ENCODE peak calls at places on chromosomes 2 and 18, in ten cellular contexts. E is activated CD8-positive, alpha-beta memory T cell treated with anti-CD3 and anti-CD28 coated beads, Interleukin-2, amount 10 ng/mL, durations not matched to agents 7 days and 5 days; J is caudate nucleus; M is GM04504; V is AG10803; H is A549; X is skeletal muscle cell; I is GOT3; N is SK-N-SH; A is pulmonary artery endothelial cell. S is an unnamed sample.

GRCh38 chr2:133442393-133442792 is 125.9 kb downstream of the NCKAP5 start:
- DNase-seq in E (no peak), J (no peak), M (no peak), V (no peak), H (no peak), X (no peak), I (no peak), N (no peak), A (no peak), S (no peak)

GRCh38 chr18:43170586-43170985 is 55.1 kb upstream of the RIT2 start:
- DNase-seq in E (no peak), J (no peak), M (no peak), V (no peak), H (no peak), X (no peak), I (no peak), N (no peak), A (no peak), S (no peak)

GRCh38 chr2:240644171-240644651 is 18.9 kb downstream of the GPR35 start:
- DNase-seq in E (peak), J (no peak), M (no peak), V (no peak), H (no peak), X (no peak), I (no peak), N (peak), A (no peak), S (no peak)

GRCh38 chr2:96089356-96090180 is 26.8 kb downstream of the ADRA2B start:
- DNase-seq in E (peak), J (no peak), M (no peak), V (no peak), H (no peak), X (no peak), I (no peak), N (peak), A (no peak), S (no peak)

GRCh38 chr2:202555354-202555753 is 79.4 kb upstream of the FAM117B start:
- DNase-seq in E (peak), J (no peak), M (no peak), V (peak), H (no peak), X (no peak), I (no peak), N (no peak), A (no peak), S (no peak)

GRCh38 chr18:58997811-58998337 is 133.2 kb downstream of the ZNF532 start:
- DNase-seq in E (no peak), J (no peak), M (peak), V (peak), H (peak), X (peak), I (no peak), N (no peak), A (peak), S (peak)

GRCh38 chr2:133732982-133733670 is 164.9 kb upstream of the NCKAP5 start:
- DNase-seq in E (no peak), J (no peak), M (no peak), V (peak), H (no peak), X (no peak), I (no peak), N (no peak), A (no peak), S (no peak)

GRCh38 chr2:119489232-119489952 is 34.9 kb downstream of the SCTR start:
- DNase-seq in E (no peak), J (no peak), M (no peak), V (no peak), H (no peak), X (no peak), I (no peak), N (no peak), A (no peak), S (no peak)

GRCh38 chr2:234032301-234032856 is 18.1 kb upstream of the SPP2 start:
- DNase-seq in E (peak), J (no peak), M (peak), V (peak), H (peak), X (peak), I (peak), N (no peak), A (no peak), S (no peak)

GRCh38 chr2:98623657-98624056 is 15.3 kb downstream of the UNC50 start:
- DNase-seq in E (no peak), J (no peak), M (no peak), V (no peak), H (no peak), X (no peak), I (no peak), N (no peak), A (no peak), S (no peak)

GRCh38 chr2:36178384-36178783 is 177.2 kb upstream of the CRIM1 start:
- DNase-seq in E (no peak), J (no peak), M (no peak), V (no peak), H (no peak), X (no peak), I (no peak), N (no peak), A (no peak), S (no peak)

GRCh38 chr2:37394263-37394662 is 49.8 kb downstream of the QPCT start:
- DNase-seq in E (no peak), J (no peak), M (no peak), V (no peak), H (no peak), X (no peak), I (no peak), N (no peak), A (no peak), S (no peak)

GRCh38 chr2:5195636-5196035 is 496.5 kb upstream of the SOX11 start:
- DNase-seq in E (no peak), J (no peak), M (no peak), V (no peak), H (no peak), X (no peak), I (no peak), N (no peak), A (no peak), S (no peak)

GRCh38 chr2:135586148-135586547 is 54.9 kb downstream of the R3HDM1 start:
- DNase-seq in E (no peak), J (no peak), M (no peak), V (no peak), H (no peak), X (no peak), I (no peak), N (no peak), A (no peak), S (no peak)

GRCh38 chr2:23321767-23322166 is 63.2 kb upstream of the KLHL29 start:
- DNase-seq in E (no peak), J (no peak), M (no peak), V (no peak), H (no peak), X (no peak), I (no peak), N (no peak), A (no peak), S (no peak)

GRCh38 chr2:190682168-190682567 is 33.3 kb downstream of the NAB1 start:
- DNase-seq in E (no peak), J (no peak), M (no peak), V (no peak), H (no peak), X (no peak), I (no peak), N (no peak), A (peak), S (no peak)

GRCh38 chr2:121382744-121383143 is 97.7 kb upstream of the TFCP2L1 start:
- DNase-seq in E (no peak), J (no peak), M (no peak), V (no peak), H (peak), X (no peak), I (no peak), N (no peak), A (no peak), S (no peak)

GRCh38 chr2:160039166-160039903 is 23.1 kb downstream of the PLA2R1 start:
- DNase-seq in E (no peak), J (no peak), M (no peak), V (peak), H (peak), X (peak), I (no peak), N (no peak), A (peak), S (no peak)